ENCODE peak calls at places on chromosome 3, in ten cellular contexts. One of them, this sample, is unnamed.

GRCh38 chr3:183192650-183193300 is 30.2 kb upstream of the LAMP3 start:
- DNase-seq in fibroblast of mammary gland: no peak
- DNase-seq in breast epithelium: no peak
- DNase-seq in B cell: no peak
- DNase-seq in cardiac fibroblast: no peak
- DNase-seq in psoas muscle: no peak
- DNase-seq in AG04450: no peak
- DNase-seq in CD8-positive, alpha-beta T cell: no peak
- DNase-seq in GM12864: no peak
- DNase-seq in astrocyte of the cerebellum: no peak
- DNase-seq in this sample: no peak

GRCh38 chr3:146100825-146101444 is 60.0 kb downstream of the PLOD2 start:
- DNase-seq in fibroblast of mammary gland: no peak
- DNase-seq in breast epithelium: no peak
- DNase-seq in B cell: no peak
- DNase-seq in cardiac fibroblast: peak
- DNase-seq in psoas muscle: no peak
- DNase-seq in AG04450: no peak
- DNase-seq in CD8-positive, alpha-beta T cell: no peak
- DNase-seq in GM12864: no peak
- DNase-seq in astrocyte of the cerebellum: no peak
- DNase-seq in this sample: no peak

GRCh38 chr3:8509961-8510360 is 8.3 kb downstream of the LMCD1 start:
- DNase-seq in fibroblast of mammary gland: peak
- DNase-seq in breast epithelium: no peak
- DNase-seq in B cell: no peak
- DNase-seq in cardiac fibroblast: peak
- DNase-seq in psoas muscle: peak
- DNase-seq in AG04450: peak
- DNase-seq in CD8-positive, alpha-beta T cell: no peak
- DNase-seq in GM12864: no peak
- DNase-seq in astrocyte of the cerebellum: no peak
- DNase-seq in this sample: no peak

GRCh38 chr3:151393146-151393831 is 8.7 kb upstream of the P2RY12 start:
- DNase-seq in fibroblast of mammary gland: no peak
- DNase-seq in breast epithelium: no peak
- DNase-seq in B cell: no peak
- DNase-seq in cardiac fibroblast: no peak
- DNase-seq in psoas muscle: no peak
- DNase-seq in AG04450: no peak
- DNase-seq in CD8-positive, alpha-beta T cell: no peak
- DNase-seq in GM12864: no peak
- DNase-seq in astrocyte of the cerebellum: no peak
- DNase-seq in this sample: no peak

GRCh38 chr3:23807161-23808015 is 1.6 kb downstream of the UBE2E1 start:
- DNase-seq in fibroblast of mammary gland: peak
- DNase-seq in breast epithelium: no peak
- DNase-seq in B cell: peak
- DNase-seq in cardiac fibroblast: peak
- DNase-seq in psoas muscle: no peak
- DNase-seq in AG04450: no peak
- DNase-seq in CD8-positive, alpha-beta T cell: no peak
- DNase-seq in GM12864: no peak
- DNase-seq in astrocyte of the cerebellum: no peak
- DNase-seq in this sample: peak

GRCh38 chr3:28867836-28868235 is 413.0 kb upstream of the RBMS3 start:
- DNase-seq in fibroblast of mammary gland: no peak
- DNase-seq in breast epithelium: no peak
- DNase-seq in B cell: no peak
- DNase-seq in cardiac fibroblast: no peak
- DNase-seq in psoas muscle: no peak
- DNase-seq in AG04450: no peak
- DNase-seq in CD8-positive, alpha-beta T cell: no peak
- DNase-seq in GM12864: no peak
- DNase-seq in astrocyte of the cerebellum: no peak
- DNase-seq in this sample: no peak

GRCh38 chr3:178194547-178194946 is 341.7 kb upstream of the KCNMB2 start:
- DNase-seq in fibroblast of mammary gland: no peak
- DNase-seq in breast epithelium: no peak
- DNase-seq in B cell: no peak
- DNase-seq in cardiac fibroblast: no peak
- DNase-seq in psoas muscle: no peak
- DNase-seq in AG04450: no peak
- DNase-seq in CD8-positive, alpha-beta T cell: no peak
- DNase-seq in GM12864: no peak
- DNase-seq in astrocyte of the cerebellum: no peak
- DNase-seq in this sample: no peak

GRCh38 chr3:129345281-129345680 is 66.6 kb downstream of the HMCES start:
- DNase-seq in fibroblast of mammary gland: no peak
- DNase-seq in breast epithelium: no peak
- DNase-seq in B cell: no peak
- DNase-seq in cardiac fibroblast: no peak
- DNase-seq in psoas muscle: no peak
- DNase-seq in AG04450: no peak
- DNase-seq in CD8-positive, alpha-beta T cell: no peak
- DNase-seq in GM12864: no peak
- DNase-seq in astrocyte of the cerebellum: no peak
- DNase-seq in this sample: no peak

GRCh38 chr3:47296562-47297302 is 14.0 kb downstream of the KLHL18 start:
- DNase-seq in fibroblast of mammary gland: no peak
- DNase-seq in breast epithelium: no peak
- DNase-seq in B cell: no peak
- DNase-seq in cardiac fibroblast: no peak
- DNase-seq in psoas muscle: no peak
- DNase-seq in AG04450: no peak
- DNase-seq in CD8-positive, alpha-beta T cell: no peak
- DNase-seq in GM12864: no peak
- DNase-seq in astrocyte of the cerebellum: no peak
- DNase-seq in this sample: no peak

GRCh38 chr3:13197281-13197680 is 124.1 kb upstream of the IQSEC1 start:
- DNase-seq in fibroblast of mammary gland: no peak
- DNase-seq in breast epithelium: no peak
- DNase-seq in B cell: no peak
- DNase-seq in cardiac fibroblast: no peak
- DNase-seq in psoas muscle: no peak
- DNase-seq in AG04450: no peak
- DNase-seq in CD8-positive, alpha-beta T cell: no peak
- DNase-seq in GM12864: no peak
- DNase-seq in astrocyte of the cerebellum: no peak
- DNase-seq in this sample: no peak

GRCh38 chr3:193743702-193744047 is 150.7 kb downstream of the OPA1 start:
- DNase-seq in fibroblast of mammary gland: no peak
- DNase-seq in breast epithelium: no peak
- DNase-seq in B cell: no peak
- DNase-seq in cardiac fibroblast: no peak
- DNase-seq in psoas muscle: no peak
- DNase-seq in AG04450: no peak
- DNase-seq in CD8-positive, alpha-beta T cell: no peak
- DNase-seq in GM12864: no peak
- DNase-seq in astrocyte of the cerebellum: no peak
- DNase-seq in this sample: no peak

GRCh38 chr3:152331018-152331541 is 62.4 kb downstream of the MBNL1 start:
- DNase-seq in fibroblast of mammary gland: peak
- DNase-seq in breast epithelium: no peak
- DNase-seq in B cell: no peak
- DNase-seq in cardiac fibroblast: peak
- DNase-seq in psoas muscle: no peak
- DNase-seq in AG04450: no peak
- DNase-seq in CD8-positive, alpha-beta T cell: no peak
- DNase-seq in GM12864: no peak
- DNase-seq in astrocyte of the cerebellum: peak
- DNase-seq in this sample: no peak

GRCh38 chr3:112671930-112672715 is 31.2 kb upstream of the CCDC80 start:
- DNase-seq in fibroblast of mammary gland: peak
- DNase-seq in breast epithelium: no peak
- DNase-seq in B cell: no peak
- DNase-seq in cardiac fibroblast: peak
- DNase-seq in psoas muscle: no peak
- DNase-seq in AG04450: peak
- DNase-seq in CD8-positive, alpha-beta T cell: no peak
- DNase-seq in GM12864: no peak
- DNase-seq in astrocyte of the cerebellum: peak
- DNase-seq in this sample: no peak

GRCh38 chr3:183116051-183116614 is 16.8 kb upstream of the MCCC1 start:
- DNase-seq in fibroblast of mammary gland: no peak
- DNase-seq in breast epithelium: no peak
- DNase-seq in B cell: peak
- DNase-seq in cardiac fibroblast: no peak
- DNase-seq in psoas muscle: peak
- DNase-seq in AG04450: no peak
- DNase-seq in CD8-positive, alpha-beta T cell: peak
- DNase-seq in GM12864: peak
- DNase-seq in astrocyte of the cerebellum: no peak
- DNase-seq in this sample: peak

GRCh38 chr3:47381317-47382157 is 716 bp downstream of the PTPN23 start:
- DNase-seq in fibroblast of mammary gland: peak
- DNase-seq in breast epithelium: peak
- DNase-seq in B cell: peak
- DNase-seq in cardiac fibroblast: peak
- DNase-seq in psoas muscle: peak
- DNase-seq in AG04450: peak
- DNase-seq in CD8-positive, alpha-beta T cell: peak
- DNase-seq in GM12864: peak
- DNase-seq in astrocyte of the cerebellum: peak
- DNase-seq in this sample: peak

GRCh38 chr3:45988804-45989203 is 6.8 kb downstream of the FYCO1 start:
- DNase-seq in fibroblast of mammary gland: peak
- DNase-seq in breast epithelium: no peak
- DNase-seq in B cell: no peak
- DNase-seq in cardiac fibroblast: peak
- DNase-seq in psoas muscle: no peak
- DNase-seq in AG04450: no peak
- DNase-seq in CD8-positive, alpha-beta T cell: no peak
- DNase-seq in GM12864: no peak
- DNase-seq in astrocyte of the cerebellum: no peak
- DNase-seq in this sample: no peak

GRCh38 chr3:176663819-176664218 is 533.5 kb downstream of the TBL1XR1 start:
- DNase-seq in fibroblast of mammary gland: peak
- DNase-seq in breast epithelium: no peak
- DNase-seq in B cell: no peak
- DNase-seq in cardiac fibroblast: peak
- DNase-seq in psoas muscle: no peak
- DNase-seq in AG04450: peak
- DNase-seq in CD8-positive, alpha-beta T cell: no peak
- DNase-seq in GM12864: no peak
- DNase-seq in astrocyte of the cerebellum: peak
- DNase-seq in this sample: no peak
- TF ChIP-seq CTCF in fibroblast of mammary gland: peak
- TF ChIP-seq CTCF in breast epithelium: peak
- TF ChIP-seq CTCF in B cell: no peak
- TF ChIP-seq CTCF in cardiac fibroblast: peak
- TF ChIP-seq CTCF in psoas muscle: peak
- TF ChIP-seq CTCF in AG04450: peak
- TF ChIP-seq CTCF in CD8-positive, alpha-beta T cell: no peak
- TF ChIP-seq CTCF in GM12864: no peak
- TF ChIP-seq CTCF in astrocyte of the cerebellum: peak
- TF ChIP-seq CTCF in this sample: no peak

GRCh38 chr3:142210608-142211007 is 14.8 kb downstream of the GK5 start:
- DNase-seq in fibroblast of mammary gland: peak
- DNase-seq in breast epithelium: no peak
- DNase-seq in B cell: no peak
- DNase-seq in cardiac fibroblast: peak
- DNase-seq in psoas muscle: no peak
- DNase-seq in AG04450: no peak
- DNase-seq in CD8-positive, alpha-beta T cell: no peak
- DNase-seq in GM12864: no peak
- DNase-seq in astrocyte of the cerebellum: peak
- DNase-seq in this sample: no peak
- TF ChIP-seq CTCF in fibroblast of mammary gland: peak
- TF ChIP-seq CTCF in breast epithelium: no peak
- TF ChIP-seq CTCF in B cell: no peak
- TF ChIP-seq CTCF in cardiac fibroblast: no peak
- TF ChIP-seq CTCF in psoas muscle: no peak
- TF ChIP-seq CTCF in AG04450: no peak
- TF ChIP-seq CTCF in CD8-positive, alpha-beta T cell: no peak
- TF ChIP-seq CTCF in GM12864: no peak
- TF ChIP-seq CTCF in astrocyte of the cerebellum: no peak
- TF ChIP-seq CTCF in this sample: no peak

DNA sequence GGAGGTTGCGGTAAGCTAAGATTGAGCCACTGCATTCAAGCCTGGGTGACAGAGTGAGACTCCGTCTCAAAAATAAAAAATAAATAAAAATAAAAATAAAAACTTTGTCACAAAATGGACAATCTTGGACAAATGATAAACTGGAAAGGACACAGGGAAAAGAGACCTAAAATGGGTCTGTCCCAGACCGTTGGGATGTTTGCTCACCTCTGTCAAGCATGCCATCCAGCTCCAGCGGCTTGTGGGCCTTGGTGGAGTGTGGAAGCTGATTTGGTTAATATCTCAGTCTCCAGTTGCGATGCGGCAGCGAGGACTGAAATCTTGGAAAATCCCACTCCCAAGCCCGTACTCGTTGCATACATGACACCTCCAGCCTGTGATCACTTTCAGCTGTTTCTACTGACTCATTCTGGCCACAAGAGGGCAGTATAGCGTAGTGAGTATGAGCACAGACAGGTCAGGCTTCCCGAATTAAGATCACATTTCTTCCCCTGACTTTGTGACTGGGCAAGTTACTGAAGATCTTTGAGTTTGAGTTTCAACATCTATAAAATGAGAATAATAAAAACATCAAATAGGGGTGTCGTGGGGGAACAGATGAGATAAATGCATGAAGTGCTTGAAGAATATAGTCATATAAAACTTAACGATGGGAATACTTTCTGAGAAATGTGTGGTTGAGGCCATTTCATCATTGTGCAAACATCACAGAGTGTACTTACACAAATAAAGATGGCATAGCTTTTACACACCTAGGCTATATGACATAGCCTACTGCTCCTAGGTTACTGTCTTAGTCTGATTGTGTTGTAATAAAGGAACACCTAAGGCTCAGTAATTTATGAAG is 19.6 kb upstream of the MOBP start:
- DNase-seq in fibroblast of mammary gland: peak
- DNase-seq in breast epithelium: peak
- DNase-seq in B cell: peak
- DNase-seq in cardiac fibroblast: peak
- DNase-seq in psoas muscle: no peak
- DNase-seq in AG04450: peak
- DNase-seq in CD8-positive, alpha-beta T cell: peak
- DNase-seq in GM12864: peak
- DNase-seq in astrocyte of the cerebellum: peak
- DNase-seq in this sample: peak
- TF ChIP-seq CTCF in fibroblast of mammary gland: peak
- TF ChIP-seq CTCF in breast epithelium: peak
- TF ChIP-seq CTCF in B cell: peak
- TF ChIP-seq CTCF in cardiac fibroblast: peak
- TF ChIP-seq CTCF in psoas muscle: peak
- TF ChIP-seq CTCF in AG04450: peak
- TF ChIP-seq CTCF in CD8-positive, alpha-beta T cell: peak
- TF ChIP-seq CTCF in GM12864: peak
- TF ChIP-seq CTCF in astrocyte of the cerebellum: peak
- TF ChIP-seq CTCF in this sample: peak

DNA sequence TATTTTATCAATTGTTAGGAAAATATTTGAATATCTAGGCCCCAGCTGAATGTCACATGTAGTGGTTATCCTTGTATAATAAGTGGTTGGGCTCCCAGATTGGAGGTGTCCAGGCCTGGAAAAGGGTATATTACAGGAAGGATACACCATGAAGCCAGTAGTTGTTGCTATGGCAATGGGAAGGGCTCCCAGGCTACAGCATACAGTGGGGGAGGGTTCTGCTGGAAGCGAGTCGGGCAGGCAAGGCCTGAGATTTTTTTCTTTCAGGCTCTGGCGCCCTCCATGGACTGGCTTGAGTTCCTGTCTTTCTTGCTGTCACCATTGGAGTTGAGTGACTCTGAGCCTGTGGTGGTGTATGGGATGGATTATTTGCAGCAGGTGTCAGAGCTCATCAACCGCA is 8.9 kb downstream of the ECE2 start:
- DNase-seq in fibroblast of mammary gland: peak
- DNase-seq in breast epithelium: no peak
- DNase-seq in B cell: no peak
- DNase-seq in cardiac fibroblast: peak
- DNase-seq in psoas muscle: no peak
- DNase-seq in AG04450: no peak
- DNase-seq in CD8-positive, alpha-beta T cell: peak
- DNase-seq in GM12864: no peak
- DNase-seq in astrocyte of the cerebellum: peak
- DNase-seq in this sample: peak
- TF ChIP-seq CTCF in fibroblast of mammary gland: peak
- TF ChIP-seq CTCF in breast epithelium: no peak
- TF ChIP-seq CTCF in B cell: no peak
- TF ChIP-seq CTCF in cardiac fibroblast: peak
- TF ChIP-seq CTCF in psoas muscle: no peak
- TF ChIP-seq CTCF in AG04450: peak
- TF ChIP-seq CTCF in CD8-positive, alpha-beta T cell: no peak
- TF ChIP-seq CTCF in GM12864: no peak
- TF ChIP-seq CTCF in astrocyte of the cerebellum: peak
- TF ChIP-seq CTCF in this sample: no peak